ENCODE peak calls at places on chromosomes 11 and 22, in four cellular contexts. X, Z, E and U are unnamed samples.

GRCh38 chr11:100905684-100906083 is 218.6 kb downstream of the ARHGAP42 start:
- DNase-seq in X (no peak), Z (no peak), E (no peak), U (no peak)

GRCh38 chr11:3732671-3733070 is 61.5 kb upstream of the CHRNA10 start:
- DNase-seq in X (no peak), Z (no peak), E (peak), U (no peak)

GRCh38 chr11:117877120-117877784 is 794 bp upstream of the FXYD6 start:
- DNase-seq in X (no peak), Z (no peak), E (no peak), U (no peak)

GRCh38 chr11:37710031-37710430 is 1112.0 kb upstream of the RAG2 start:
- DNase-seq in X (no peak), Z (no peak), E (no peak), U (no peak)

GRCh38 chr11:1729692-1730011 is 20.7 kb downstream of the IFITM10 start:
- DNase-seq in X (no peak), Z (no peak), E (no peak), U (no peak)

GRCh38 chr11:776459-777287 is 614 bp downstream of the GATD1 start:
- DNase-seq in X (peak), Z (no peak), E (no peak), U (peak)

GRCh38 chr11:96388891-96389603 is 665 bp downstream of the CCDC82 start:
- DNase-seq in X (peak), Z (no peak), E (peak), U (no peak)

GRCh38 chr11:6925636-6926207 is 504 bp upstream of the ZNF215 start:
- DNase-seq in X (peak), Z (no peak), E (no peak), U (no peak)

GRCh38 chr22:29011200-29011867 is 50.3 kb downstream of the C22orf31 start:
- DNase-seq in X (no peak), Z (no peak), E (no peak), U (no peak)

GRCh38 chr22:50599816-50600454 is 658 bp upstream of the MAPK8IP2 start:
- DNase-seq in X (peak), Z (peak), E (peak), U (no peak)

GRCh38 chr11:121086866-121087265 is 14.2 kb upstream of the TECTA start:
- DNase-seq in X (no peak), Z (no peak), E (no peak), U (no peak)

GRCh38 chr11:87445002-87445401 is 407.3 kb downstream of the TMEM135 start:
- DNase-seq in X (no peak), Z (no peak), E (no peak), U (no peak)

GRCh38 chr11:31779268-31779879 is 31.7 kb downstream of the PAX6 start:
- DNase-seq in X (no peak), Z (no peak), E (no peak), U (no peak)

GRCh38 chr11:64713031-64713780 is 9.8 kb downstream of the NRXN2 start:
- DNase-seq in X (no peak), Z (no peak), E (no peak), U (no peak)

GRCh38 chr11:6606471-6607189 is 3.1 kb downstream of the ILK start:
- DNase-seq in X (peak), Z (peak), E (peak), U (peak)

GRCh38 chr11:3802016-3802790 is 4.8 kb upstream of the NUP98 start:
- DNase-seq in X (no peak), Z (no peak), E (no peak), U (peak)

GRCh38 chr22:24153353-24153752 is 27.9 kb upstream of the SUSD2 start:
- DNase-seq in X (no peak), Z (no peak), E (no peak), U (no peak)

GRCh38 chr22:37752189-37753061 is 55.3 kb upstream of the GCAT start:
- DNase-seq in X (no peak), Z (no peak), E (peak), U (peak)

GRCh38 chr11:101127699-101128570 is 1.7 kb downstream of the PGR start:
- DNase-seq in X (peak), Z (peak), E (no peak), U (no peak)

GRCh38 chr11:129359748-129360147 is 15.9 kb upstream of the BARX2 start:
- DNase-seq in X (no peak), Z (no peak), E (no peak), U (no peak)

GRCh38 chr11:15737326-15737725 is 619.0 kb downstream of the SOX6 start:
- DNase-seq in X (no peak), Z (no peak), E (no peak), U (no peak)

GRCh38 chr22:47156352-47157092 is 394.1 kb downstream of the TBC1D22A start:
- DNase-seq in X (no peak), Z (no peak), E (no peak), U (no peak)

GRCh38 chr11:60691636-60692035 is 7.8 kb upstream of the MS4A8 start:
- DNase-seq in X (no peak), Z (no peak), E (no peak), U (no peak)

GRCh38 chr22:50010676-50011446 is 1.7 kb downstream of the IL17REL start:
- DNase-seq in X (no peak), Z (peak), E (no peak), U (no peak)

GRCh38 chr22:26981520-26981919 is 324.1 kb downstream of the MIAT start:
- DNase-seq in X (no peak), Z (no peak), E (no peak), U (no peak)

GRCh38 chr11:58963551-58964075 is 24.3 kb downstream of the GLYATL1 start:
- DNase-seq in X (peak), Z (peak), E (no peak), U (peak)

GRCh38 chr11:68354181-68354872 is 41.9 kb downstream of the LRP5 start:
- DNase-seq in X (no peak), Z (no peak), E (no peak), U (peak)

GRCh38 chr11:64924910-64925284 is 408 bp downstream of the PPP2R5B start:
- DNase-seq in X (no peak), Z (peak), E (no peak), U (no peak)

GRCh38 chr22:17140826-17141771 is 18.0 kb downstream of the HDHD5 start:
- DNase-seq in X (no peak), Z (no peak), E (no peak), U (no peak)

GRCh38 chr22:21811982-21812381 is 55.5 kb downstream of the MAPK1 start:
- DNase-seq in X (no peak), Z (no peak), E (no peak), U (no peak)

GRCh38 chr11:19410032-19410431 is 169.3 kb upstream of the E2F8 start:
- DNase-seq in X (no peak), Z (no peak), E (no peak), U (no peak)

GRCh38 chr11:1458340-1459218 is 28.0 kb downstream of the MOB2 start:
- DNase-seq in X (peak), Z (no peak), E (no peak), U (no peak)

DNA sequence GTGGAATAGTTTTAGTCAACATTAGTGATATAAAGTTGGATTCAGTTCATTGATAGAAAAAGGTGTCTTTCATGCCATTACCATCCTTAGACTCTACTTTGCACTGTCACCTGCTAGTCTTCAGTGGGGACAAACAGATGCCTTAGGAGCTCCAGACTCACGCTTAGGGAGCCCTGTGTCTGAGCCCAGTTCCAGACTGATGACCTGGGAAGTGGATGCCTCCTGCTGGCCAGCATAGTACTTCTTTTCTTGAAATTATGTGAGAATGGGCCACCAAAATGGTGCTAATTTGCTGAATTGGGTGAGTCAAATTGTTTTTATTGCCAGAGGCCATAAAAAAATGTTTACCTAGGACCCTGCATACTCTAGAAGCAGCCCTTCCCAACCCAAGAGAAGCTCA is 53.9 kb downstream of the NOX4 start:
- DNase-seq in X (no peak), Z (no peak), E (no peak), U (no peak)
- TF ChIP-seq PHF8 in X (no peak), Z (no peak), E (no peak), U (no peak)

DNA sequence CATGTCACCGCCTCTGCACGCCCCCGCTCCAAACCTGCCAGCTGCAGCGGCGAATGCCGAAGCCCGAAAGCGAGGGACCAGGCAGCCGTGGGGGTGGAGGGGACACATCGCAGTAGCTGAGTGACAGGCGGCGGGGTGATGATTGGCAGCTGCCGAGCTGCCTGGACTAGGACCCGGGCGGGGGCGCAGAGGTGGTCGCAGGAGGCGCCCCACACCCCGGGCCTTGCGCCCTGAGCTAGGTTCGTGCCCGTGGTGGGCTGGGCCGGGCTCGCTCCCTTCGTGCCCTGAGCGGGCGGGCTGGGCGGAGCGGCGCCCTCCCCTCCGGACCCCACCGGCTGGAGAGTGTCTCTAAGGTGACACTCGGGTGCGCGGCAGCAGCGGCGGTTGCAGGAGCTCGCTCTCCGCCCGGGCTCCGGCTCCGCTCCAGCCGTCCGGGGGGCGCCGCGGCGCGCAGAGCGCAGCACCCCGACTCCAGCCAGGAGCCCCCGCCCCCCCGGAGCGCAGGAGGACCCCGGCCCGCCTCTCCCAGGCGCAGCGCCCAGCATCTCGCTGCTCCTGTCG is 14.6 kb upstream of the DGKZ start:
- DNase-seq in X (no peak), Z (peak), E (no peak), U (no peak)
- TF ChIP-seq PHF8 in X (no peak), Z (no peak), E (no peak), U (no peak)

GRCh38 chr11:34649597-34649996 is 28.7 kb downstream of the EHF start:
- DNase-seq in X (no peak), Z (no peak), E (no peak), U (no peak)

GRCh38 chr11:34648036-34648435 is 27.1 kb downstream of the EHF start:
- DNase-seq in X (no peak), Z (no peak), E (no peak), U (no peak)

GRCh38 chr11:34651551-34651950 is 30.7 kb downstream of the EHF start:
- DNase-seq in X (peak), Z (no peak), E (peak), U (no peak)

GRCh38 chr11:34652191-34652958 is 31.5 kb downstream of the EHF start:
- DNase-seq in X (peak), Z (no peak), E (no peak), U (no peak)

GRCh38 chr11:34650528-34650927 is 29.6 kb downstream of the EHF start:
- DNase-seq in X (peak), Z (no peak), E (no peak), U (no peak)
- TF ChIP-seq PHF8 in X (no peak), Z (no peak), E (no peak), U (no peak)

DNA sequence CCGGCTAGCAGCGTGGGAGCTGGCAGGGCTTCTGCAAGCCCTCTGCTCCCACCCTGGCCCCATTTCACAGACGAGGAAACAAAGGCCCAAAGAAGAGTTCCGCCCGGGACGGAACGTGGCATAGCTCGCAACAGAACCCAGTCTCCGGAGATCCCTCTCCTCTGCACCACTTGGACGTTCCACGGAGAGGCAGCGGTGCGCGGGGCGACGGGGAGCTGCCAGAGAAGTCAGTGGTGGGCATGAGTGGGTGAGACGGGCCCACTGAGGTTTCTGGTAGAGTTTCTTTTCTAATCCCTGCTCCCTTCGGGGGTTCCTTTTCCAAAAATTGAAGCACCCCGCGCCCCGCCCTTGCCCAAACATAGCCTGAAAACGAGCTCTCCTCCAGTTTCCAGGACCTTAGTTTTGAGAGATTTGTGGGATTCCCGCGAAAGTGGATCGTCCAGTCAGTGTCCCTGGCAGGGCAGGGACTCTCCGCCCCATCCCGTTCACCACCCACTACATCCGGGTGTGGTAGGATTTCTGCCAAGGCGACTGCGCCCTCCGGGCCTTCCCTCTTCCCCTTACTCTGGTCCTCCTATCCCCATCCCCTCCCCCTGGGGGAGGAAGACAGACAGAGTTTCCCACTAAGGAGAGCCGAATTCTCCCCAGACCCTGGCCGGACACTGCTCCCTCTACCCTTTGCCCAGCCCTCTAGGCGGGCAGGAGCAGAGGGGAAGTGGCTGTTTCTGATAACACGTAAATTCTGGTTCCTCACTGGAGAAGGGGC is 764 bp upstream of the NECTIN1 start:
- DNase-seq in X (no peak), Z (peak), E (no peak), U (peak)
- TF ChIP-seq PHF8 in X (no peak), Z (no peak), E (no peak), U (no peak)

GRCh38 chr22:19591568-19591967 is 67.4 kb upstream of the CLDN5 start:
- DNase-seq in X (no peak), Z (no peak), E (no peak), U (no peak)
- TF ChIP-seq PHF8 in X (no peak), Z (no peak), E (no peak), U (no peak)

GRCh38 chr11:36024716-36025115 is 80.9 kb downstream of the LDLRAD3 start:
- DNase-seq in X (no peak), Z (no peak), E (no peak), U (no peak)
- TF ChIP-seq PHF8 in X (no peak), Z (no peak), E (no peak), U (no peak)

GRCh38 chr11:113593698-113594308 is 112.3 kb downstream of the TMPRSS5 start:
- DNase-seq in X (peak), Z (no peak), E (no peak), U (no peak)
- TF ChIP-seq PHF8 in X (no peak), Z (no peak), E (no peak), U (no peak)

DNA sequence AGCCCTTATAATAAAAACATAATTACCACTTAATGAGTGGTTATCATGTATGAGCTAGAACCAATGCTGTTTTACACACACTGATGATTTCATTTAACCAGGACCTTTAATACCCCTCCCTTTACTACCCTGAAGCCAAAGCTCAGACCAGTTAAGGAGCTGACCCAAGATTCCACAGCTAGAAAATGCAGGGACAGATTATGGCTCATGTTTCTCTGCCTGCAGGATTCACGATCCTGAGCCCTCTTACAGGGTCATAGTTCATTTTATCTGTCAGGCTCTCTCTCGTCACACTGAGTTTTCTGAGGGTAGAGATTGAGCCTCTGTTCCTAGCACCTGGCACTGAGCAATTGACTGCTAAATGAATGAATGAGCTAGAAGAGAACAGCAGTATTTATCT is 27.4 kb downstream of the TUB start:
- DNase-seq in X (no peak), Z (no peak), E (no peak), U (no peak)
- TF ChIP-seq PHF8 in X (no peak), Z (no peak), E (no peak), U (no peak)

GRCh38 chr11:77561257-77561656 is 28.5 kb upstream of the AQP11 start:
- DNase-seq in X (no peak), Z (no peak), E (no peak), U (no peak)

GRCh38 chr11:77559686-77560425 is 29.9 kb upstream of the AQP11 start:
- DNase-seq in X (peak), Z (no peak), E (no peak), U (peak)

GRCh38 chr11:77558380-77558779 is 31.4 kb upstream of the AQP11 start:
- DNase-seq in X (peak), Z (no peak), E (peak), U (no peak)

GRCh38 chr11:77557553-77557952 is 32.2 kb upstream of the AQP11 start:
- DNase-seq in X (peak), Z (no peak), E (peak), U (no peak)

GRCh38 chr11:77560605-77561004 is 29.1 kb upstream of the AQP11 start:
- DNase-seq in X (peak), Z (no peak), E (peak), U (peak)
- TF ChIP-seq PHF8 in X (no peak), Z (no peak), E (no peak), U (no peak)

DNA sequence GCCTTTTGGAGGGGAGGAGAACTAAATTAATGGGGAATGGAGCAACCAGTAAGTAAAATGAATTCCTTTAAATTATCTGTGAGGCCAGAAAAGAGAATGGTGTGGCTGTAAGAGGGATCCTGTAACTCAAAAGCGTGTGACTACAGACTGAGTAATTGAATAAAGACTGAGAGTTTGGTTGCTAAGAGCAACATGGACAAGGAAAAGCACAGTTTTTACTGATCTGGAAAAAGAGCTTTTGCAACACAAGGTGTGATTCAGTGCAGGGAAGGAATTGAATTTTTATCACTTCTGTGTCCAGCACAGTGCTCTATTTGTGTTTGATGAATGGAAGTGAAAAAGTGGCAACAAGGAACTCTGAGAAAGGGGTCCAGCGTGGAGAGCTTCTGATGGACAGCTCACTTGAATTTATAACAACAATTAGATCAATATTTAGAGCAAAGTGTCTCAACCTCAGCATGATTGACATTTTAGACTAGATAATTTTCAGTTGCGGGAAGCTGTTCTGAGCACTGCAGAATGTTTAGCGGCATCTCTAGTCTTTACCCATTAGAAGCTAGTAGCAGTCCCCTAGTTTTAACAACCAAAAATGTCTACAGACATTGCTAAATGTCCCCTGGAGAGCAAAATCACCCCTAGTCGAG is 202.8 kb upstream of the BDNF start:
- DNase-seq in X (no peak), Z (no peak), E (no peak), U (no peak)
- TF ChIP-seq PHF8 in X (no peak), Z (no peak), E (no peak), U (no peak)